ENCODE peak calls at places on chromosomes 4 and X, in four cellular contexts. Y is effector memory CD4-positive, alpha-beta T cell; N is colonic mucosa; U is left ventricle myocardium inferior. X is an unnamed sample. For H3K4me1, the result is how much of the 10 kb centered on the place peaks cover.

GRCh38 chrX:32673193-32673592 is 538.2 kb downstream of the DMD start:
- DNase-seq in Y (no peak), N (no peak), U (no peak), X (no peak)

GRCh38 chr4:141102367-141102766 is 30.9 kb downstream of the RNF150 start:
- DNase-seq in Y (no peak), N (no peak), U (no peak), X (no peak)

GRCh38 chrX:150085881-150086280 is 147.6 kb upstream of the EOLA2 start:
- DNase-seq in Y (no peak), N (no peak), U (no peak), X (no peak)

GRCh38 chrX:70908541-70908940 is at the start of gene TEX11:
- DNase-seq in Y (no peak), N (no peak), U (no peak), X (no peak)

GRCh38 chr4:72857787-72858186 is 211.7 kb downstream of the COX18 start:
- DNase-seq in Y (no peak), N (no peak), U (no peak), X (no peak)

GRCh38 chr4:16524911-16525574 is 298.8 kb upstream of the TAPT1 start:
- DNase-seq in Y (no peak), N (no peak), U (no peak), X (peak)

GRCh38 chr4:105837037-105837436 is 58.2 kb upstream of the NPNT start:
- DNase-seq in Y (no peak), N (no peak), U (no peak), X (no peak)

GRCh38 chr4:38803833-38804653 is 548 bp downstream of the TLR1 start:
- DNase-seq in Y (no peak), N (no peak), U (no peak), X (no peak)

GRCh38 chrX:40091691-40092421 is 5.9 kb downstream of the BCOR start:
- DNase-seq in Y (no peak), N (peak), U (no peak), X (no peak)

GRCh38 chr4:15186826-15187225 is 184.5 kb downstream of the CPEB2 start:
- DNase-seq in Y (no peak), N (no peak), U (no peak), X (no peak)

GRCh38 chr4:139857021-139857420 is 191.4 kb downstream of the MGST2 start:
- DNase-seq in Y (no peak), N (no peak), U (no peak), X (no peak)

GRCh38 chr4:73870778-73871177 is 1.6 kb downstream of the CXCL1 start:
- DNase-seq in Y (no peak), N (no peak), U (no peak), X (no peak)

GRCh38 chr4:84258905-84259830 is 239.9 kb downstream of the NKX6-1 start:
- DNase-seq in Y (no peak), N (no peak), U (no peak), X (no peak)

GRCh38 chrX:3184176-3184930 is 143.1 kb downstream of the ARSF start:
- DNase-seq in Y (no peak), N (no peak), U (no peak), X (no peak)

GRCh38 chr4:172011196-172011595 is 198.0 kb downstream of the GALNTL6 start:
- DNase-seq in Y (no peak), N (no peak), U (no peak), X (no peak)

GRCh38 chr4:85725727-85726170 is 250.8 kb downstream of the ARHGAP24 start:
- DNase-seq in Y (no peak), N (no peak), U (peak), X (peak)

GRCh38 chrX:51002160-51002632 is 91.7 kb downstream of the BMP15 start:
- DNase-seq in Y (no peak), N (no peak), U (peak), X (no peak)

GRCh38 chr4:173526724-173527102 is 3.3 kb downstream of the HAND2 start:
- DNase-seq in Y (no peak), N (no peak), U (no peak), X (no peak)
- H3K4me3 ChIP-seq in Y (no peak), N (peak), U (peak), X (no peak)

GRCh38 chrX:30085571-30085970 is 129.8 kb upstream of the MAGEB2 start:
- DNase-seq in Y (no peak), N (no peak), U (no peak), X (no peak)
- H3K4me1 ChIP-seq in Y (under half), N (under half), U (under half), X (under half)

DNA sequence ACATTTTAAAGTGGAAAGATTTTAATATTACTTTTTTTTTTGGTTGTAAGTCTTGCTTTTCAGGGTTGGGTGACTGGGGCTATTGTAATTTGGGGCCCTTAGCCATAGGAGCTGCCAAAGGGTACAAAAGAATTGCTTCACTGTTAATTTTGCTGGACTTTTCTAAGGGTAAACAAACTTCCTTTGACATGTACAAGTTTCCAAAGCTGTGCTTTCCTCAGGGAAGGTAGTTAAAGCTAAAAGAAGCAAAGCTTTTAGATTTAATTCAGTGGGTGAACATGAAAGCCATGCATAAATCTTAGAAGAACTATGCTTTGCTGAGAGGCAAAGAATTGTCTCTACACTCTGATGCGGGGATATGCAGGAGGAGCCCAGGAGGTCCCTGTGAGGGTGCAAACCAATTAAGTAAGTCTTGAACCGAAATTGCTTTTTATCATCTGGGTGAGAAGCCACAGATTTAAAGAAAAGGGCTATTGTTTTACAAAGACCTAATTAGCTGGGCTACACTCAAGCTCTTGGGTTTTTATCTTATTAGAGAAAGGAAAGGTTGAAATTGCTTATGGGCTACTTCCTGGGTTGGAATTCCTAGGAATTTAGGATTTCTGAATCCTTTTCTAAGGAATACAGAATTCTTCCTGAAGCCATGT is 188.6 kb upstream of the ANK2 start:
- DNase-seq in Y (no peak), N (no peak), U (no peak), X (no peak)
- H3K27ac ChIP-seq in Y (no peak), N (no peak), U (peak), X (no peak)

GRCh38 chrX:29477878-29478277 is 737.5 kb upstream of the MAGEB2 start:
- DNase-seq in Y (no peak), N (no peak), U (no peak), X (no peak)

GRCh38 chrX:29478336-29479069 is 736.9 kb upstream of the MAGEB2 start:
- DNase-seq in Y (no peak), N (peak), U (no peak), X (no peak)
- H3K4me3 ChIP-seq in Y (no peak), N (no peak), U (no peak), X (no peak)

X was measured in lung.